ENCODE peak calls at places on chromosomes 6 and 20, in four cellular contexts. Z is K562, K is A549, Y is HepG2. G is an unnamed sample.

GRCh38 chr20:53163486-53163885 is 191.3 kb downstream of the TSHZ2 start:
- DNase-seq in Y (no peak), Z (peak; percentile 46), K (no peak), G (no peak)

GRCh38 chr6:97186416-97186999 is 96.5 kb downstream of the MMS22L start:
- DNase-seq in Y (peak; percentile 66), K (peak; percentile 6), Z (peak; percentile 77), G (peak; percentile 9)

GRCh38 chr20:63737940-63738686 is 1.5 kb upstream of the SLC2A4RG start:
- DNase-seq in Z (no peak), K (no peak), Y (peak; percentile 90), G (no peak)

GRCh38 chr6:133983099-133983939 is 30.3 kb downstream of the TBPL1 start:
- DNase-seq in Z (peak; percentile 72), Y (peak; percentile 28), K (no peak), G (no peak)

GRCh38 chr6:17831135-17831534 is 124.4 kb upstream of the NUP153 start:
- DNase-seq in Z (no peak), Y (no peak), K (no peak), G (no peak)

GRCh38 chr6:107823047-107823557 is 1.0 kb downstream of the SCML4 start:
- DNase-seq in K (no peak), Y (no peak), Z (peak; percentile 13), G (no peak)

GRCh38 chr6:103142902-103143301 is 1716.8 kb downstream of the HACE1 start:
- DNase-seq in Z (no peak), K (no peak), Y (no peak), G (no peak)

GRCh38 chr6:137873273-137873762 is 6.3 kb downstream of the TNFAIP3 start:
- DNase-seq in K (peak; percentile 72), Y (peak; percentile 99), Z (peak; percentile 48), G (no peak)

GRCh38 chr6:48213076-48213788 is 102.2 kb upstream of the PTCHD4 start:
- DNase-seq in Y (peak; percentile 70), K (no peak), Z (no peak), G (no peak)

GRCh38 chr6:8090650-8091049 is 11.7 kb downstream of the EEF1E1 start:
- DNase-seq in Y (no peak), Z (no peak), K (no peak), G (no peak)

GRCh38 chr6:390914-391558 is 516 bp upstream of the IRF4 start:
- DNase-seq in K (no peak), Y (no peak), Z (no peak), G (no peak)

GRCh38 chr20:36030143-36030542 is 61.8 kb downstream of the CNBD2 start:
- DNase-seq in K (no peak), Z (no peak), Y (no peak), G (no peak)

GRCh38 chr6:148179786-148180185 is 162.9 kb upstream of the SASH1 start:
- DNase-seq in Y (no peak), Z (peak; percentile 44), K (peak; percentile 18), G (no peak)

GRCh38 chr6:85461806-85462185 is 11.9 kb downstream of the NT5E start:
- DNase-seq in Z (no peak), Y (no peak), K (no peak), G (no peak)

GRCh38 chr6:116370328-116370716 is 425 bp upstream of the DSE start:
- DNase-seq in Z (no peak), Y (no peak), K (peak; percentile 31), G (no peak)

GRCh38 chr20:20412750-20413149 is 44.8 kb downstream of the INSM1 start:
- DNase-seq in Z (no peak), Y (no peak), K (no peak), G (no peak)

GRCh38 chr20:47544240-47544639 is 42.6 kb downstream of the NCOA3 start:
- DNase-seq in Z (no peak), Y (no peak), K (no peak), G (no peak)
- TF ChIP-seq RNF2 in Z (no peak), Y (no peak), K (no peak), G (no peak)

DNA sequence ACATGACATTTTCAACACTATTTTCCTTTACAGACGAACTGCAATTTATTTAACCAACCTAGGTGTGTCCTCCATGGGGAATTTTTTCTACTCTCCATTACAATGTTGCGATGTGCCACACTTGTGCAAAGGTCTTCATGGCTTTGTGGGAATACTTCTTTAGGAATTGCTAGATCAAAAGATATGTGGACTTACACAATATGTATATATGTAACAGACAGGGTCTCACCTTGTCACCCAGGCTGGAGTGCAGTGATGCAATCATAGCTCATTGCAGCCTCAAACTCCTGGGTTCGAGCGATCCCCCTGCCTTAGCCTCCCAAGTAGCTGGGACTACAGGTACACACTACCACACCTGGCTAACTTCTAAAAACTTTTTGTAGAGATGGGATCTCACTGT is 23.6 kb downstream of the RMND1 start:
- DNase-seq in K (no peak), Z (no peak), Y (no peak), G (no peak)
- TF ChIP-seq RNF2 in K (no peak), Z (no peak), Y (no peak), G (no peak)

DNA sequence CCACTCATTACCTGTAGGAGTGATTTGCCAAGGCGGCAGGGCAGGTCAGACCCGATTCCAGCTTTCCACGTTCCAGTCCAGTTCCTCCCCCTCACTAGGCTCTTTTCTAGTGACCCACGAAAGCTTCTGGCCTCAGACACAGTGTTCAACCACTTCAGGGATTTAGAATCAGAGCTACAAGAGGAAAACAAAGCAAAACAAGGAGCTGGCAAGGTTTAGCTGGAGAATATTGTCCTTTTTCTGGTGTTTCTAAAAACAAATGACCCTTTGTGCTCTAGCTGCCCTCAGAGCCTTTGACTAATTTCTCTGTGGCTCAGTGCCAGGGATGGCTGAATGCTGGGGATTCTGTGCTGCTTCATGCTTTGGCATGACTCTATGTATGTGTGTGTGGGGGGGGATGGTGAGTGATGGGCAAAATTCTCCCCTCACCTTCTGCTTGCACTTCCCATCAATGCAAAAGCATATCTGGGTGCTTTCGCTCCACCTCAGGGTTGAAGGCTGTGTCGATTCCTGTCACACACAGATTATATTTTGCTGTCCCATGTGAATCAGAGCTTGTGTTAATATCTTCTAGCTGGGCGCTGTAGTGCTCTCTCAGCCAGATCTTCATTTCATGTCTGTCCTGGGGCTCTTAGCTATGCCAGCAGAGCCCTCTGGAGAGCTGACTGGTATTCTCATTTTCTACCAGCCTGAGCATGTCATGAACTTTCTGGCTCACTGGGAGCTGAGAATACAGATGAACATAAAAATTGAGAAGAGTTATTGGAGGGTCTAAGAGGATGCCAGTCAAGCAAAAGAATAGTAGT is 19.3 kb upstream of the NEDD9 start:
- DNase-seq in Z (no peak), K (no peak), Y (peak; percentile 84), G (no peak)
- TF ChIP-seq RNF2 in Z (no peak), K (no peak), Y (no peak), G (no peak)

GRCh38 chr6:5315883-5316282 is 54.6 kb downstream of the FARS2 start:
- DNase-seq in K (no peak), Y (no peak), Z (no peak), G (no peak)
- TF ChIP-seq RNF2 in K (no peak), Y (no peak), Z (no peak), G (no peak)

G was measured in H1.